ENCODE peak calls at places on chromosome 11, in four cellular contexts. One of them, this sample, is unnamed.

GRCh38 chr11:112321521-112322172 is 61.0 kb upstream of the PLET1 start:
- DNase-seq in type B pancreatic cell: no peak
- DNase-seq in CD4-positive, CD25-positive, alpha-beta regulatory T cell: no peak
- DNase-seq in glutamatergic neuron: no peak
- DNase-seq in this sample: peak

GRCh38 chr11:128310676-128311445 is 276.5 kb downstream of the ETS1 start:
- DNase-seq in type B pancreatic cell: no peak
- DNase-seq in CD4-positive, CD25-positive, alpha-beta regulatory T cell: no peak
- DNase-seq in glutamatergic neuron: no peak
- DNase-seq in this sample: no peak

GRCh38 chr11:117840881-117841581 is 16.5 kb upstream of the FXYD2 start:
- DNase-seq in type B pancreatic cell: peak
- DNase-seq in CD4-positive, CD25-positive, alpha-beta regulatory T cell: no peak
- DNase-seq in glutamatergic neuron: no peak
- DNase-seq in this sample: no peak

GRCh38 chr11:117410861-117411725 is 83.4 kb downstream of the CEP164 start:
- DNase-seq in type B pancreatic cell: no peak
- DNase-seq in CD4-positive, CD25-positive, alpha-beta regulatory T cell: no peak
- DNase-seq in glutamatergic neuron: no peak
- DNase-seq in this sample: no peak

GRCh38 chr11:100592619-100593309 is 94.3 kb upstream of the ARHGAP42 start:
- DNase-seq in type B pancreatic cell: no peak
- DNase-seq in CD4-positive, CD25-positive, alpha-beta regulatory T cell: no peak
- DNase-seq in glutamatergic neuron: no peak
- DNase-seq in this sample: peak

GRCh38 chr11:12280838-12281565 is 96.4 kb upstream of the PARVA start:
- DNase-seq in type B pancreatic cell: peak
- DNase-seq in CD4-positive, CD25-positive, alpha-beta regulatory T cell: no peak
- DNase-seq in glutamatergic neuron: no peak
- DNase-seq in this sample: no peak

GRCh38 chr11:134445601-134446325 is 33.7 kb upstream of the B3GAT1 start:
- DNase-seq in type B pancreatic cell: no peak
- DNase-seq in CD4-positive, CD25-positive, alpha-beta regulatory T cell: no peak
- DNase-seq in glutamatergic neuron: no peak
- DNase-seq in this sample: no peak

GRCh38 chr11:65290448-65291165 is 24.1 kb upstream of the CDC42EP2 start:
- DNase-seq in type B pancreatic cell: no peak
- DNase-seq in CD4-positive, CD25-positive, alpha-beta regulatory T cell: no peak
- DNase-seq in glutamatergic neuron: no peak
- DNase-seq in this sample: no peak

GRCh38 chr11:82996966-82997606 is 74.6 kb downstream of the RAB30 start:
- DNase-seq in type B pancreatic cell: no peak
- DNase-seq in CD4-positive, CD25-positive, alpha-beta regulatory T cell: no peak
- DNase-seq in glutamatergic neuron: no peak
- DNase-seq in this sample: no peak

GRCh38 chr11:36507824-36508489 is 2.1 kb downstream of the TRAF6 start:
- DNase-seq in type B pancreatic cell: no peak
- DNase-seq in CD4-positive, CD25-positive, alpha-beta regulatory T cell: no peak
- DNase-seq in glutamatergic neuron: no peak
- DNase-seq in this sample: no peak

GRCh38 chr11:18245396-18245795 is 3.1 kb downstream of the SAA2 start:
- DNase-seq in type B pancreatic cell: no peak
- DNase-seq in CD4-positive, CD25-positive, alpha-beta regulatory T cell: no peak
- DNase-seq in glutamatergic neuron: no peak
- DNase-seq in this sample: no peak

GRCh38 chr11:10481567-10482349 is 26.7 kb downstream of the AMPD3 start:
- DNase-seq in type B pancreatic cell: no peak
- DNase-seq in CD4-positive, CD25-positive, alpha-beta regulatory T cell: no peak
- DNase-seq in glutamatergic neuron: no peak
- DNase-seq in this sample: no peak

GRCh38 chr11:75341583-75341982 is 9.9 kb downstream of the ARRB1 start:
- DNase-seq in type B pancreatic cell: no peak
- DNase-seq in CD4-positive, CD25-positive, alpha-beta regulatory T cell: no peak
- DNase-seq in glutamatergic neuron: no peak
- DNase-seq in this sample: no peak

GRCh38 chr11:41382927-41383326 is 76.5 kb downstream of the LRRC4C start:
- DNase-seq in type B pancreatic cell: no peak
- DNase-seq in CD4-positive, CD25-positive, alpha-beta regulatory T cell: no peak
- DNase-seq in glutamatergic neuron: no peak
- DNase-seq in this sample: no peak

GRCh38 chr11:27041141-27041869 is 690 bp downstream of the BBOX1 start:
- DNase-seq in type B pancreatic cell: no peak
- DNase-seq in CD4-positive, CD25-positive, alpha-beta regulatory T cell: no peak
- DNase-seq in glutamatergic neuron: no peak
- DNase-seq in this sample: no peak

GRCh38 chr11:70536051-70536877 is 137.9 kb downstream of the CTTN start:
- DNase-seq in type B pancreatic cell: no peak
- DNase-seq in CD4-positive, CD25-positive, alpha-beta regulatory T cell: no peak
- DNase-seq in glutamatergic neuron: peak
- DNase-seq in this sample: no peak

GRCh38 chr11:6565988-6566703 is 37.3 kb downstream of the RRP8 start:
- DNase-seq in type B pancreatic cell: no peak
- DNase-seq in CD4-positive, CD25-positive, alpha-beta regulatory T cell: no peak
- DNase-seq in glutamatergic neuron: no peak
- DNase-seq in this sample: no peak

GRCh38 chr11:61488651-61489291 is 19.8 kb upstream of the LRRC10B start:
- DNase-seq in type B pancreatic cell: no peak
- DNase-seq in CD4-positive, CD25-positive, alpha-beta regulatory T cell: no peak
- DNase-seq in glutamatergic neuron: peak
- DNase-seq in this sample: peak

GRCh38 chr11:80362578-80362977 is 921.7 kb upstream of the TENM4 start:
- DNase-seq in type B pancreatic cell: no peak
- DNase-seq in CD4-positive, CD25-positive, alpha-beta regulatory T cell: no peak
- DNase-seq in glutamatergic neuron: no peak
- DNase-seq in this sample: no peak

GRCh38 chr11:72238040-72238450 is 5.9 kb downstream of the PHOX2A start:
- DNase-seq in type B pancreatic cell: peak
- DNase-seq in CD4-positive, CD25-positive, alpha-beta regulatory T cell: no peak
- DNase-seq in glutamatergic neuron: peak
- DNase-seq in this sample: peak

GRCh38 chr11:43376594-43376993 is 17.9 kb downstream of the TTC17 start:
- DNase-seq in type B pancreatic cell: no peak
- DNase-seq in CD4-positive, CD25-positive, alpha-beta regulatory T cell: no peak
- DNase-seq in glutamatergic neuron: no peak
- DNase-seq in this sample: no peak